ENCODE peak calls at places on chromosomes 1 and 21, in nine cellular contexts. One of them, this sample, is unnamed.

GRCh38 chr1:241666419-241666818 is 14.3 kb downstream of the WDR64 start:
- DNase-seq in stromal cell of bone marrow: no peak
- DNase-seq in lung microvascular endothelial cell: no peak
- DNase-seq in body of pancreas: no peak
- DNase-seq in HS-27A: no peak
- DNase-seq in stomach: no peak
- DNase-seq in pancreas: no peak
- DNase-seq in tibial artery: no peak
- DNase-seq in GM23248: no peak
- DNase-seq in this sample: no peak

GRCh38 chr21:34762761-34763160 is 94.0 kb downstream of the CLIC6 start:
- DNase-seq in body of pancreas: no peak
- DNase-seq in HS-27A: no peak
- DNase-seq in stromal cell of bone marrow: peak
- DNase-seq in GM23248: peak
- DNase-seq in tibial artery: no peak
- DNase-seq in stomach: no peak
- DNase-seq in lung microvascular endothelial cell: no peak
- DNase-seq in pancreas: no peak
- DNase-seq in this sample: no peak

GRCh38 chr1:43614211-43614610 is 35.7 kb upstream of the KDM4A start:
- DNase-seq in stomach: no peak
- DNase-seq in body of pancreas: no peak
- DNase-seq in stromal cell of bone marrow: no peak
- DNase-seq in tibial artery: no peak
- DNase-seq in HS-27A: no peak
- DNase-seq in lung microvascular endothelial cell: no peak
- DNase-seq in GM23248: no peak
- DNase-seq in pancreas: no peak
- DNase-seq in this sample: no peak

GRCh38 chr1:10755977-10756521 is 40.4 kb downstream of the CASZ1 start:
- DNase-seq in stomach: peak
- DNase-seq in tibial artery: no peak
- DNase-seq in stromal cell of bone marrow: no peak
- DNase-seq in HS-27A: no peak
- DNase-seq in GM23248: peak
- DNase-seq in pancreas: no peak
- DNase-seq in body of pancreas: peak
- DNase-seq in lung microvascular endothelial cell: peak
- DNase-seq in this sample: peak

GRCh38 chr1:17120962-17121837 is 1.9 kb upstream of the PADI2 start:
- DNase-seq in stromal cell of bone marrow: peak
- DNase-seq in HS-27A: no peak
- DNase-seq in GM23248: no peak
- DNase-seq in lung microvascular endothelial cell: no peak
- DNase-seq in body of pancreas: peak
- DNase-seq in pancreas: no peak
- DNase-seq in tibial artery: no peak
- DNase-seq in stomach: peak
- DNase-seq in this sample: no peak

GRCh38 chr1:90746857-90747256 is 29.8 kb upstream of the BARHL2 start:
- DNase-seq in pancreas: no peak
- DNase-seq in tibial artery: no peak
- DNase-seq in HS-27A: no peak
- DNase-seq in body of pancreas: no peak
- DNase-seq in lung microvascular endothelial cell: no peak
- DNase-seq in stromal cell of bone marrow: no peak
- DNase-seq in GM23248: no peak
- DNase-seq in stomach: no peak
- DNase-seq in this sample: no peak

GRCh38 chr1:225746361-225747179 is 31.1 kb upstream of the SRP9 start:
- DNase-seq in stromal cell of bone marrow: peak
- DNase-seq in tibial artery: peak
- DNase-seq in lung microvascular endothelial cell: peak
- DNase-seq in GM23248: peak
- DNase-seq in stomach: peak
- DNase-seq in HS-27A: no peak
- DNase-seq in body of pancreas: peak
- DNase-seq in pancreas: peak
- DNase-seq in this sample: peak

GRCh38 chr1:205810448-205811157 is 2.4 kb downstream of the SLC41A1 start:
- DNase-seq in stromal cell of bone marrow: no peak
- DNase-seq in pancreas: no peak
- DNase-seq in tibial artery: no peak
- DNase-seq in body of pancreas: no peak
- DNase-seq in stomach: no peak
- DNase-seq in lung microvascular endothelial cell: no peak
- DNase-seq in HS-27A: no peak
- DNase-seq in GM23248: peak
- DNase-seq in this sample: no peak

GRCh38 chr21:23402929-23403520 is 2204.3 kb downstream of the MRPL39 start:
- DNase-seq in pancreas: no peak
- DNase-seq in lung microvascular endothelial cell: no peak
- DNase-seq in body of pancreas: no peak
- DNase-seq in stomach: no peak
- DNase-seq in stromal cell of bone marrow: no peak
- DNase-seq in tibial artery: no peak
- DNase-seq in HS-27A: no peak
- DNase-seq in GM23248: no peak
- DNase-seq in this sample: no peak

GRCh38 chr1:230899845-230900251 is 31.5 kb upstream of the C1orf198 start:
- DNase-seq in HS-27A: peak
- DNase-seq in stromal cell of bone marrow: peak
- DNase-seq in body of pancreas: peak
- DNase-seq in stomach: no peak
- DNase-seq in pancreas: no peak
- DNase-seq in tibial artery: no peak
- DNase-seq in lung microvascular endothelial cell: no peak
- DNase-seq in GM23248: peak
- DNase-seq in this sample: no peak

GRCh38 chr1:79845951-79846350 is 839.4 kb upstream of the ADGRL4 start:
- DNase-seq in HS-27A: no peak
- DNase-seq in tibial artery: no peak
- DNase-seq in stromal cell of bone marrow: peak
- DNase-seq in lung microvascular endothelial cell: no peak
- DNase-seq in GM23248: peak
- DNase-seq in pancreas: no peak
- DNase-seq in stomach: no peak
- DNase-seq in body of pancreas: no peak
- DNase-seq in this sample: no peak

GRCh38 chr21:33370292-33370691 is 32.9 kb upstream of the IFNGR2 start:
- DNase-seq in GM23248: no peak
- DNase-seq in tibial artery: no peak
- DNase-seq in lung microvascular endothelial cell: no peak
- DNase-seq in body of pancreas: no peak
- DNase-seq in stomach: no peak
- DNase-seq in stromal cell of bone marrow: no peak
- DNase-seq in HS-27A: no peak
- DNase-seq in pancreas: no peak
- DNase-seq in this sample: no peak

GRCh38 chr1:205662135-205662725 is 18.1 kb downstream of the SLC45A3 start:
- DNase-seq in GM23248: no peak
- DNase-seq in pancreas: no peak
- DNase-seq in lung microvascular endothelial cell: no peak
- DNase-seq in stomach: no peak
- DNase-seq in stromal cell of bone marrow: no peak
- DNase-seq in HS-27A: no peak
- DNase-seq in tibial artery: no peak
- DNase-seq in body of pancreas: no peak
- DNase-seq in this sample: no peak

GRCh38 chr1:182149411-182149965 is 88.0 kb upstream of the ZNF648 start:
- DNase-seq in stomach: peak
- DNase-seq in tibial artery: peak
- DNase-seq in lung microvascular endothelial cell: peak
- DNase-seq in GM23248: peak
- DNase-seq in stromal cell of bone marrow: peak
- DNase-seq in body of pancreas: peak
- DNase-seq in HS-27A: no peak
- DNase-seq in pancreas: peak
- DNase-seq in this sample: no peak

GRCh38 chr1:81832573-81832972 is 31.8 kb downstream of the ADGRL2 start:
- DNase-seq in stomach: no peak
- DNase-seq in HS-27A: peak
- DNase-seq in body of pancreas: no peak
- DNase-seq in tibial artery: no peak
- DNase-seq in pancreas: no peak
- DNase-seq in GM23248: peak
- DNase-seq in stromal cell of bone marrow: peak
- DNase-seq in lung microvascular endothelial cell: no peak
- DNase-seq in this sample: no peak

GRCh38 chr1:204871405-204872037 is 859 bp downstream of the NFASC start:
- DNase-seq in pancreas: no peak
- DNase-seq in GM23248: no peak
- DNase-seq in stromal cell of bone marrow: no peak
- DNase-seq in body of pancreas: no peak
- DNase-seq in stomach: no peak
- DNase-seq in lung microvascular endothelial cell: no peak
- DNase-seq in HS-27A: no peak
- DNase-seq in tibial artery: no peak
- DNase-seq in this sample: no peak

GRCh38 chr1:17539526-17540254 is at the start of gene ARHGEF10L:
- DNase-seq in lung microvascular endothelial cell: no peak
- DNase-seq in GM23248: peak
- DNase-seq in tibial artery: peak
- DNase-seq in body of pancreas: no peak
- DNase-seq in pancreas: no peak
- DNase-seq in stomach: no peak
- DNase-seq in HS-27A: no peak
- DNase-seq in stromal cell of bone marrow: no peak
- DNase-seq in this sample: no peak

GRCh38 chr1:175508320-175509110 is 234.9 kb downstream of the TNR start:
- DNase-seq in lung microvascular endothelial cell: peak
- DNase-seq in tibial artery: no peak
- DNase-seq in HS-27A: no peak
- DNase-seq in stromal cell of bone marrow: no peak
- DNase-seq in GM23248: no peak
- DNase-seq in stomach: no peak
- DNase-seq in pancreas: no peak
- DNase-seq in body of pancreas: no peak
- DNase-seq in this sample: no peak

GRCh38 chr1:184792450-184792969 is 37.9 kb upstream of the EDEM3 start:
- DNase-seq in pancreas: peak
- DNase-seq in body of pancreas: peak
- DNase-seq in stromal cell of bone marrow: peak
- DNase-seq in stomach: peak
- DNase-seq in HS-27A: peak
- DNase-seq in tibial artery: peak
- DNase-seq in lung microvascular endothelial cell: peak
- DNase-seq in GM23248: peak
- DNase-seq in this sample: peak

GRCh38 chr1:47424336-47424982 is 8.4 kb downstream of the FOXE3 start:
- DNase-seq in HS-27A: no peak
- DNase-seq in GM23248: peak
- DNase-seq in stromal cell of bone marrow: no peak
- DNase-seq in tibial artery: no peak
- DNase-seq in stomach: no peak
- DNase-seq in pancreas: no peak
- DNase-seq in lung microvascular endothelial cell: peak
- DNase-seq in body of pancreas: peak
- DNase-seq in this sample: peak

GRCh38 chr1:219460561-219461511 is 152.1 kb downstream of the ZC3H11B start:
- DNase-seq in tibial artery: no peak
- DNase-seq in pancreas: no peak
- DNase-seq in GM23248: peak
- DNase-seq in lung microvascular endothelial cell: no peak
- DNase-seq in stromal cell of bone marrow: no peak
- DNase-seq in body of pancreas: peak
- DNase-seq in HS-27A: no peak
- DNase-seq in stomach: no peak
- DNase-seq in this sample: no peak

GRCh38 chr1:95086949-95087533 is 14.3 kb upstream of the ALG14 start:
- DNase-seq in lung microvascular endothelial cell: peak
- DNase-seq in GM23248: peak
- DNase-seq in pancreas: no peak
- DNase-seq in stromal cell of bone marrow: peak
- DNase-seq in body of pancreas: peak
- DNase-seq in stomach: no peak
- DNase-seq in HS-27A: peak
- DNase-seq in tibial artery: no peak
- DNase-seq in this sample: peak

GRCh38 chr1:216566809-216567208 is 143.6 kb upstream of the USH2A start:
- DNase-seq in GM23248: peak
- DNase-seq in body of pancreas: peak
- DNase-seq in stromal cell of bone marrow: peak
- DNase-seq in HS-27A: no peak
- DNase-seq in stomach: no peak
- DNase-seq in tibial artery: no peak
- DNase-seq in lung microvascular endothelial cell: no peak
- DNase-seq in pancreas: no peak
- DNase-seq in this sample: peak

GRCh38 chr1:11930571-11931445 is 3.7 kb upstream of the PLOD1 start:
- DNase-seq in body of pancreas: peak
- DNase-seq in tibial artery: no peak
- DNase-seq in stromal cell of bone marrow: no peak
- DNase-seq in HS-27A: no peak
- DNase-seq in stomach: no peak
- DNase-seq in lung microvascular endothelial cell: peak
- DNase-seq in pancreas: peak
- DNase-seq in GM23248: peak
- DNase-seq in this sample: no peak

GRCh38 chr21:27154451-27155129 is 187.7 kb upstream of the ADAMTS5 start:
- DNase-seq in stromal cell of bone marrow: no peak
- DNase-seq in stomach: no peak
- DNase-seq in GM23248: peak
- DNase-seq in pancreas: no peak
- DNase-seq in lung microvascular endothelial cell: no peak
- DNase-seq in HS-27A: no peak
- DNase-seq in body of pancreas: peak
- DNase-seq in tibial artery: no peak
- DNase-seq in this sample: no peak

GRCh38 chr1:172727956-172728603 is 69.2 kb downstream of the FASLG start:
- DNase-seq in GM23248: peak
- DNase-seq in tibial artery: no peak
- DNase-seq in stromal cell of bone marrow: no peak
- DNase-seq in stomach: no peak
- DNase-seq in pancreas: no peak
- DNase-seq in body of pancreas: no peak
- DNase-seq in HS-27A: no peak
- DNase-seq in lung microvascular endothelial cell: peak
- DNase-seq in this sample: peak

GRCh38 chr1:158185770-158186705 is 5.3 kb downstream of the CD1D start:
- DNase-seq in HS-27A: no peak
- DNase-seq in GM23248: no peak
- DNase-seq in stomach: no peak
- DNase-seq in tibial artery: no peak
- DNase-seq in lung microvascular endothelial cell: no peak
- DNase-seq in stromal cell of bone marrow: no peak
- DNase-seq in body of pancreas: peak
- DNase-seq in pancreas: no peak
- DNase-seq in this sample: peak

This sample was measured in small intestine.